ENCODE peak calls at places on chromosomes 13 and 19, in four cellular contexts. L, J, V and A are unnamed samples.

GRCh38 chr13:51768976-51769375 is 35.0 kb downstream of the DHRS12 start:
- DNase-seq in J (no peak), V (no peak), L (no peak), A (no peak)

GRCh38 chr13:52162279-52163101 is 3.1 kb upstream of the NEK3 start:
- DNase-seq in L (peak; percentile 70), V (no peak), J (no peak), A (peak; percentile 4)

GRCh38 chr19:12937243-12938053 is 961 bp upstream of the CALR start:
- DNase-seq in L (no peak), J (peak; percentile 77), V (peak; percentile 77), A (peak; percentile 90)

GRCh38 chr13:38965281-38965680 is 25.4 kb downstream of the STOML3 start:
- DNase-seq in V (no peak), L (no peak), J (no peak), A (no peak)

GRCh38 chr13:110916671-110917142 is 1.8 kb upstream of the ANKRD10 start:
- DNase-seq in L (peak; percentile 79), J (no peak), V (no peak), A (no peak)

GRCh38 chr13:25980255-25980654 is 71.6 kb downstream of the SHISA2 start:
- DNase-seq in L (peak; percentile 3), V (no peak), J (peak; percentile 80), A (peak; percentile 91)

GRCh38 chr19:6767081-6767356 is 216 bp downstream of the SH2D3A start:
- DNase-seq in J (no peak), V (no peak), L (no peak), A (peak; percentile 40)

GRCh38 chr19:48102870-48103751 is 7.5 kb downstream of the PLA2G4C start:
- DNase-seq in J (peak; percentile 72), V (peak; percentile 85), L (peak; percentile 49), A (peak; percentile 74)

GRCh38 chr13:26929971-26930730 is 169.6 kb upstream of the GPR12 start:
- DNase-seq in V (peak; percentile 96), J (peak; percentile 83), L (peak; percentile 64), A (peak; percentile 86)

GRCh38 chr19:8320564-8321066 is 560 bp downstream of the NDUFA7 start:
- DNase-seq in V (no peak), J (no peak), L (no peak), A (peak; percentile 61)

GRCh38 chr13:105290596-105290995 is 1244.9 kb downstream of the EFNB2 start:
- DNase-seq in V (no peak), L (no peak), J (no peak), A (no peak)

GRCh38 chr19:30090476-30090875 is 148.4 kb downstream of the URI1 start:
- DNase-seq in J (no peak), L (no peak), V (no peak), A (no peak)

GRCh38 chr19:49875801-49876421 is 1.2 kb downstream of the AKT1S1 start:
- DNase-seq in L (peak; percentile 29), J (peak; percentile 65), V (peak; percentile 76), A (peak; percentile 67)

GRCh38 chr13:99288069-99288468 is 19.1 kb downstream of the GPR183 start:
- DNase-seq in V (no peak), J (no peak), L (no peak), A (no peak)

GRCh38 chr13:43783820-43784219 is 3.0 kb downstream of the ENOX1 start:
- DNase-seq in J (no peak), V (no peak), L (peak; percentile 8), A (peak; percentile 86)

GRCh38 chr19:37943480-37943879 is 36.5 kb downstream of the SIPA1L3 start:
- DNase-seq in L (no peak), J (no peak), V (no peak), A (peak; percentile 76)

GRCh38 chr19:43789029-43789428 is 8.3 kb upstream of the KCNN4 start:
- DNase-seq in V (no peak), J (no peak), L (peak; percentile 56), A (peak; percentile 69)

GRCh38 chr13:38670627-38671026 is 16.2 kb upstream of the FREM2 start:
- DNase-seq in V (no peak), J (no peak), L (peak; percentile 2), A (peak; percentile 69)

GRCh38 chr13:79522583-79522982 is 41.6 kb downstream of the NDFIP2 start:
- DNase-seq in V (no peak), J (no peak), L (peak; percentile 64), A (no peak)

GRCh38 chr19:41307090-41307875 is 2.7 kb upstream of the CCDC97 start:
- DNase-seq in L (no peak), V (no peak), J (no peak), A (no peak)

GRCh38 chr13:40490086-40490723 is 176.2 kb downstream of the FOXO1 start:
- DNase-seq in L (no peak), V (no peak), J (no peak), A (no peak)

GRCh38 chr19:52336976-52337375 is 933 bp downstream of the ZNF610 start:
- DNase-seq in L (peak; percentile 27), J (no peak), V (no peak), A (peak; percentile 39)

GRCh38 chr19:39053276-39054090 is 21.1 kb upstream of the FBXO27 start:
- DNase-seq in L (no peak), J (no peak), V (no peak), A (no peak)

GRCh38 chr19:50793558-50794065 is 3.4 kb downstream of the ACP4 start:
- DNase-seq in L (no peak), J (no peak), V (peak; percentile 53), A (no peak)

GRCh38 chr19:55958356-55958755 is 10.7 kb downstream of the NLRP8 start:
- DNase-seq in J (no peak), V (no peak), L (no peak), A (no peak)

GRCh38 chr19:38228491-38229439 is 4.7 kb upstream of the DPF1 start:
- DNase-seq in J (peak; percentile 64), V (peak; percentile 78), L (no peak), A (peak; percentile 63)

GRCh38 chr19:4521170-4521887 is 3.0 kb upstream of the PLIN4 start:
- DNase-seq in V (no peak), J (no peak), L (no peak), A (no peak)

GRCh38 chr13:35903075-35903474 is 228.1 kb downstream of the DCLK1 start:
- DNase-seq in L (no peak), J (no peak), V (no peak), A (no peak)

GRCh38 chr13:29594710-29595379 is 643 bp downstream of the SLC7A1 start:
- DNase-seq in J (no peak), V (no peak), L (peak; percentile 59), A (peak; percentile 33)

GRCh38 chr13:95842898-95843297 is 166.0 kb downstream of the DNAJC3 start:
- DNase-seq in V (no peak), J (no peak), L (no peak), A (no peak)

GRCh38 chr19:28021316-28022185 is 1191.4 kb downstream of the UQCRFS1 start:
- DNase-seq in L (no peak), J (no peak), V (no peak), A (no peak)

GRCh38 chr13:31179754-31180153 is 18.1 kb upstream of the HSPH1 start:
- DNase-seq in J (no peak), L (no peak), V (no peak), A (no peak)

GRCh38 chr19:4144666-4145261 is 8.7 kb upstream of the CREB3L3 start:
- DNase-seq in L (peak; percentile 43), J (no peak), V (no peak), A (no peak)

GRCh38 chr19:15115080-15115479 is 7.9 kb downstream of the SYDE1 start:
- DNase-seq in L (peak; percentile 68), J (no peak), V (no peak), A (no peak)

DNA sequence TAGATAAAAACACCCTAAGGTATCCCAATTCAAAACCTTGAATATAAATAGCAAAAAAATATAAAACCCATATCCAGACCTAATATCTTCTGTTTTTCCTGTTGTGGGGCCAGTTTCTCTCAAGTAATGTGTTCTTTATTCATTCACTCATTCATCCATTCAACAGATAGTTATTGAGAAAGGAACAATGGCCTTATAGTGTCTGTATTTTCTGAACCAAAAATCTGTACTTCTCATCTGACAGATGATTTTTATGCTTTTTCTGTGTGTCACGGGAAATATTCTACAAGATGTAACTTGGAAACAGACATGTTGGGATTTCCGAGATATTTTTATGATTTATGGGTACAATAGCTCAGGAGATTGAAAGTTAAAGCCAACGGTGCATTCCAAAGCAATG is 5.6 kb downstream of the ACOD1 start:
- DNase-seq in J (no peak), V (no peak), L (no peak), A (no peak)
- H4K5ac ChIP-seq in J (no peak overlapping the region), V (no peak overlapping the region), L (no peak overlapping the region), A (no peak overlapping the region)

GRCh38 chr13:85040176-85040660 is 759.0 kb downstream of the SLITRK6 start:
- DNase-seq in J (no peak), V (no peak), L (no peak), A (peak; percentile 83)
- H2BK120ac ChIP-seq in J (no peak overlapping the region), V (no peak overlapping the region), L (no peak overlapping the region), A (no peak overlapping the region)

DNA sequence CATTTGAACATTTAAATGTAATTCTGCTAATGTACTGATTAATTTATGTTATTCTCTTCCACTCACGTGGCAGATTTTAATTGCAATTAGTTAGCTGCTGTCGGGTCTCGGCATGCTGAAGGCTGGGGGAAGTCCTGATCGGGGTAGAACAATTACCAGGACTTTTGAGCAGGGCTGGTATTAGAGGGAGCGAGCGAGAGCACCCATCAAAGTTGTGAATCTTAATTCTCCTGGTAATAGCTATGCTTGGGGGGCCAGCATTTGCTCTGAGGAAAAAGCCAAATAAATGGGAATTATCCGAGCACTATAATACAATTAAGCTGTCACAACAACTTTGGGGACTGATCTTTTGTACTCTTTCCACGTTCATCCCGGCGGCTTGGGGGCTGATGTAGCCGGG is 136.8 kb upstream of the TMTC4 start:
- DNase-seq in J (no peak), V (no peak), L (no peak), A (no peak)
- H4K5ac ChIP-seq in J (no peak overlapping the region), V (no peak overlapping the region), L (no peak overlapping the region), A (no peak overlapping the region)

GRCh38 chr13:49936085-49936942 is at the start of gene SPRYD7:
- DNase-seq in J (peak; percentile 99), L (peak; percentile 97), V (peak; percentile 99), A (peak; percentile 99)
- H2BK120ac ChIP-seq in J (no peak within 1 kb of the TSS), L (peak within 1 kb of the TSS; percentile 54), V (no peak within 1 kb of the TSS), A (no peak within 1 kb of the TSS)